ENCODE peak calls at places on chromosomes 2 and 18, in four cellular contexts. Q, N, Y and V are unnamed samples.

GRCh38 chr18:35688757-35689156 is 107.2 kb downstream of the GALNT1 start:
- DNase-seq in Q (no peak), Y (no peak), N (no peak), V (no peak)

GRCh38 chr2:21804151-21804550 is 680.4 kb downstream of the TDRD15 start:
- DNase-seq in N (no peak), Y (no peak), Q (no peak), V (no peak)

GRCh38 chr2:104852161-104852689 is 1.7 kb upstream of the POU3F3 start:
- DNase-seq in Y (no peak), Q (no peak), N (no peak), V (no peak)

GRCh38 chr2:54671875-54672586 is 51.4 kb upstream of the EML6 start:
- DNase-seq in N (no peak), Y (no peak), Q (no peak), V (no peak)

GRCh38 chr2:168525020-168525419 is 68.9 kb downstream of the CERS6 start:
- DNase-seq in N (no peak), Q (no peak), Y (no peak), V (no peak)

GRCh38 chr2:21552999-21553398 is 429.2 kb downstream of the TDRD15 start:
- DNase-seq in N (no peak), Y (no peak), Q (no peak), V (no peak)

GRCh38 chr18:47826157-47827074 is 104.0 kb downstream of the SMAD2 start:
- DNase-seq in N (no peak), Q (no peak), Y (no peak), V (no peak)

GRCh38 chr2:239319261-239319661 is 81.6 kb downstream of the HDAC4 start:
- DNase-seq in N (no peak), Q (no peak), Y (no peak), V (no peak)

GRCh38 chr18:24006731-24007308 is 7.7 kb upstream of the TTC39C start:
- DNase-seq in Q (no peak), N (no peak), Y (no peak), V (no peak)

GRCh38 chr2:166862582-166863132 is 25.6 kb upstream of the XIRP2 start:
- DNase-seq in Y (no peak), Q (no peak), N (no peak), V (no peak)

GRCh38 chr2:72757177-72757775 is 68.6 kb downstream of the EXOC6B start:
- DNase-seq in Y (no peak), Q (no peak), N (no peak), V (no peak)

GRCh38 chr2:238640486-238640885 is 207.4 kb upstream of the TWIST2 start:
- DNase-seq in Y (no peak), Q (no peak), N (no peak), V (no peak)

GRCh38 chr18:28529644-28530043 is 352.7 kb upstream of the CDH2 start:
- DNase-seq in Q (no peak), Y (no peak), N (no peak), V (no peak)

GRCh38 chr2:11042841-11043240 is 112.4 kb upstream of the SLC66A3 start:
- DNase-seq in Y (no peak), N (no peak), Q (peak; percentile 15), V (no peak)

GRCh38 chr18:40789286-40789685 is 1165.7 kb upstream of the PIK3C3 start:
- DNase-seq in N (no peak), Q (no peak), Y (no peak), V (no peak)

GRCh38 chr2:219441451-219442205 is 7.0 kb downstream of the SPEG start:
- DNase-seq in N (peak; percentile 23), Y (peak; percentile 18), Q (no peak), V (no peak)

GRCh38 chr2:29766191-29766590 is 155.2 kb downstream of the ALK start:
- DNase-seq in N (no peak), Y (no peak), Q (no peak), V (no peak)